ENCODE peak calls at places on chromosomes 12 and 14, in four cellular contexts. A, T, F and P are unnamed samples.

GRCh38 chr12:102426599-102427541 is 53.5 kb downstream of the IGF1 start:
- DNase-seq in A (no peak), T (no peak), F (peak), P (peak)

GRCh38 chr14:92473947-92474535 is 39.5 kb upstream of the RIN3 start:
- DNase-seq in A (no peak), T (no peak), F (no peak), P (no peak)

GRCh38 chr14:65431951-65432350 is 19.4 kb downstream of the FUT8 start:
- DNase-seq in A (no peak), T (no peak), F (peak), P (peak)

GRCh38 chr12:113930249-113930648 is 35.9 kb downstream of the RBM19 start:
- DNase-seq in A (no peak), T (no peak), F (no peak), P (no peak)

GRCh38 chr12:128190614-128191013 is 76.4 kb upstream of the TMEM132C start:
- DNase-seq in A (no peak), T (peak), F (no peak), P (no peak)

GRCh38 chr14:103716091-103716801 is 636 bp downstream of the ZFYVE21 start:
- DNase-seq in A (peak), T (no peak), F (peak), P (peak)

GRCh38 chr14:67514203-67514607 is 18.9 kb upstream of the PLEKHH1 start:
- DNase-seq in A (no peak), T (no peak), F (no peak), P (no peak)

GRCh38 chr12:14714437-14714836 is 18.0 kb upstream of the GUCY2C start:
- DNase-seq in A (no peak), T (peak), F (no peak), P (no peak)

GRCh38 chr12:71085575-71085974 is 72.2 kb downstream of the TSPAN8 start:
- DNase-seq in A (no peak), T (no peak), F (no peak), P (no peak)

GRCh38 chr14:29724991-29725390 is 202.7 kb downstream of the PRKD1 start:
- DNase-seq in A (no peak), T (no peak), F (no peak), P (peak)

GRCh38 chr12:106866426-106867080 is 89.2 kb upstream of the TMEM263 start:
- DNase-seq in A (no peak), T (no peak), F (peak), P (peak)

GRCh38 chr12:38906482-38907170 is 1.2 kb upstream of the CPNE8 start:
- DNase-seq in A (peak), T (peak), F (peak), P (peak)